ENCODE peak calls at places on chromosomes 3 and 15, in seven cellular contexts. G is GM23248; B is left ventricle myocardium inferior; R is sigmoid colon; T is adrenal gland; A is fibroblast of lung; Z is CD4-positive, alpha-beta memory T cell. H is an unnamed sample.

GRCh38 chr3:183745300-183746098 is 47.9 kb downstream of the YEATS2 start:
- DNase-seq in G (no peak), B (no peak), R (no peak), T (no peak), A (peak; percentile 76), Z (no peak), H (no peak)

GRCh38 chr3:132964267-132964666 is 73.9 kb upstream of the TMEM108 start:
- DNase-seq in G (no peak), B (no peak), R (no peak), T (no peak), A (no peak), Z (no peak), H (no peak)

GRCh38 chr15:67067161-67067853 is 1.9 kb downstream of the SMAD3 start:
- DNase-seq in G (peak; percentile 64), B (no peak), R (no peak), T (no peak), A (no peak), Z (no peak), H (no peak)

GRCh38 chr15:58274885-58275284 is 136.7 kb downstream of the AQP9 start:
- DNase-seq in G (no peak), B (no peak), R (no peak), T (no peak), A (no peak), Z (no peak), H (no peak)

GRCh38 chr3:139564290-139564861 is 24.8 kb upstream of the RBP1 start:
- DNase-seq in G (no peak), B (no peak), R (no peak), T (no peak), A (no peak), Z (no peak), H (no peak)

GRCh38 chr3:50126287-50127211 is 28.6 kb upstream of the SEMA3F start:
- DNase-seq in G (peak; percentile 47), B (peak; percentile 11), R (no peak), T (no peak), A (peak; percentile 42), Z (no peak), H (no peak)

GRCh38 chr3:32586361-32586760 is 15.7 kb upstream of the DYNC1LI1 start:
- DNase-seq in G (no peak), B (no peak), R (no peak), T (no peak), A (no peak), Z (no peak), H (no peak)

GRCh38 chr15:62126364-62126763 is 38.7 kb downstream of the C2CD4B start:
- DNase-seq in G (no peak), B (no peak), R (no peak), T (no peak), A (no peak), Z (no peak), H (no peak)

GRCh38 chr15:63560741-63561448 is 36.3 kb upstream of the FBXL22 start:
- DNase-seq in G (peak; percentile 5), B (no peak), R (no peak), T (no peak), A (no peak), Z (peak; percentile 6), H (no peak)

GRCh38 chr3:65548848-65549625 is 489.7 kb downstream of the MAGI1 start:
- DNase-seq in G (peak; percentile 47), B (peak; percentile 45), R (peak; percentile 79), T (no peak), A (peak; percentile 33), Z (no peak), H (no peak)

GRCh38 chr15:98799461-98799971 is 151.2 kb downstream of the IGF1R start:
- DNase-seq in G (peak; percentile 32), B (no peak), R (no peak), T (no peak), A (no peak), Z (no peak), H (no peak)

GRCh38 chr15:77097921-77098320 is 27.0 kb upstream of the TSPAN3 start:
- DNase-seq in G (no peak), B (no peak), R (no peak), T (peak; percentile 34), A (no peak), Z (no peak), H (no peak)

GRCh38 chr3:111212511-111212910 is 140.9 kb downstream of the NECTIN3 start:
- DNase-seq in G (no peak), B (no peak), R (no peak), T (no peak), A (no peak), Z (no peak), H (no peak)

GRCh38 chr3:57029924-57030323 is 30.5 kb upstream of the SPATA12 start:
- DNase-seq in G (no peak), B (no peak), R (no peak), T (peak; percentile 90), A (no peak), Z (no peak), H (no peak)

GRCh38 chr15:74598126-74598842 is 17.4 kb upstream of the CLK3 start:
- DNase-seq in G (peak; percentile 94), B (peak; percentile 96), R (peak; percentile 98), T (peak; percentile 98), A (peak; percentile 78), Z (peak; percentile 87), H (peak; percentile 78)

GRCh38 chr15:98724495-98724894 is 76.2 kb downstream of the IGF1R start:
- DNase-seq in G (no peak), B (no peak), R (no peak), T (no peak), A (no peak), Z (no peak), H (no peak)

GRCh38 chr3:170809975-170810357 is 60.0 kb downstream of the RPL22L1 start:
- DNase-seq in G (peak; percentile 70), B (no peak), R (no peak), T (no peak), A (peak; percentile 58), Z (no peak), H (no peak)

GRCh38 chr15:60265057-60265456 is 132.7 kb downstream of the ANXA2 start:
- DNase-seq in G (no peak), B (no peak), R (no peak), T (no peak), A (no peak), Z (no peak), H (no peak)

GRCh38 chr3:53046171-53047170 is 598 bp upstream of the SFMBT1 start:
- DNase-seq in G (peak; percentile 58), B (peak; percentile 41), R (peak; percentile 79), T (peak; percentile 57), A (peak; percentile 26), Z (peak; percentile 73), H (peak; percentile 50)

GRCh38 chr3:126372413-126373145 is 15.4 kb upstream of the KLF15 start:
- DNase-seq in G (no peak), B (no peak), R (peak; percentile 63), T (no peak), A (no peak), Z (no peak), H (no peak)

GRCh38 chr3:100465871-100466777 is 26.3 kb upstream of the TMEM45A start:
- DNase-seq in G (no peak), B (no peak), R (no peak), T (no peak), A (no peak), Z (no peak), H (no peak)

GRCh38 chr3:100463646-100464155 is 28.7 kb upstream of the TMEM45A start:
- DNase-seq in G (no peak), B (no peak), R (no peak), T (no peak), A (peak; percentile 11), Z (no peak), H (no peak)

GRCh38 chr3:100463002-100463401 is 29.4 kb upstream of the TMEM45A start:
- DNase-seq in G (peak; percentile 84), B (no peak), R (no peak), T (peak; percentile 55), A (peak; percentile 59), Z (no peak), H (no peak)

GRCh38 chr3:100468676-100469075 is 23.7 kb upstream of the TMEM45A start:
- DNase-seq in G (no peak), B (no peak), R (no peak), T (no peak), A (no peak), Z (no peak), H (no peak)

DNA sequence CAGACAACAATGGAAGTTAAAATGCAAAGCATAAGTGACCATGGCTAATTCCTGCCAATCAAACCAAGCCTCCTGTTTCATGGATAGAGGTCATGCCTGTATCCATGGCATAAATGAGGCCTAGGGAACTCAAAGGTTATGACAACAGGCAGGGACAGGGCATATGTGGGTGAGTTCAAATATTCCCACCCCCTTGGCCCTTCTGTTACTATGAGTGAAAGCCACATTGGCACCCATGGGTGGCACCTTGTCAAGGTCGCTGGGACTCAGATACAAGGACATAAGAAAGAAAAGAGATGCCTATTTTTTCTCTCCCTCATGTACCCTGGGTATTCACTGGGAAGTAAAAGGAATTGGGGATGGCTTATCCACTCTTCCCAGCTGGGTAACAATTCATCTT is 25.3 kb upstream of the TMEM45A start:
- DNase-seq in G (no peak), B (no peak), R (no peak), T (no peak), A (no peak), Z (no peak), H (no peak)
- H3K9me3 ChIP-seq in G (no peaks in the 10 kb centered on the region), B (peaks cover 16% of the 10 kb centered on the region), R (no peaks in the 10 kb centered on the region), T (no peaks in the 10 kb centered on the region), A (no peaks in the 10 kb centered on the region), Z (no peaks in the 10 kb centered on the region), H (no peaks in the 10 kb centered on the region)

GRCh38 chr3:28028554-28028953 is 212.9 kb upstream of the CMC1 start:
- DNase-seq in G (no peak), B (no peak), R (no peak), T (no peak), A (no peak), Z (no peak), H (no peak)
- H3K9me3 ChIP-seq in G (no peaks in the 10 kb centered on the region), B (peaks cover 46% of the 10 kb centered on the region), R (peaks cover 6% of the 10 kb centered on the region), T (no peaks in the 10 kb centered on the region), A (no peaks in the 10 kb centered on the region), Z (no peaks in the 10 kb centered on the region), H (no peaks in the 10 kb centered on the region)

DNA sequence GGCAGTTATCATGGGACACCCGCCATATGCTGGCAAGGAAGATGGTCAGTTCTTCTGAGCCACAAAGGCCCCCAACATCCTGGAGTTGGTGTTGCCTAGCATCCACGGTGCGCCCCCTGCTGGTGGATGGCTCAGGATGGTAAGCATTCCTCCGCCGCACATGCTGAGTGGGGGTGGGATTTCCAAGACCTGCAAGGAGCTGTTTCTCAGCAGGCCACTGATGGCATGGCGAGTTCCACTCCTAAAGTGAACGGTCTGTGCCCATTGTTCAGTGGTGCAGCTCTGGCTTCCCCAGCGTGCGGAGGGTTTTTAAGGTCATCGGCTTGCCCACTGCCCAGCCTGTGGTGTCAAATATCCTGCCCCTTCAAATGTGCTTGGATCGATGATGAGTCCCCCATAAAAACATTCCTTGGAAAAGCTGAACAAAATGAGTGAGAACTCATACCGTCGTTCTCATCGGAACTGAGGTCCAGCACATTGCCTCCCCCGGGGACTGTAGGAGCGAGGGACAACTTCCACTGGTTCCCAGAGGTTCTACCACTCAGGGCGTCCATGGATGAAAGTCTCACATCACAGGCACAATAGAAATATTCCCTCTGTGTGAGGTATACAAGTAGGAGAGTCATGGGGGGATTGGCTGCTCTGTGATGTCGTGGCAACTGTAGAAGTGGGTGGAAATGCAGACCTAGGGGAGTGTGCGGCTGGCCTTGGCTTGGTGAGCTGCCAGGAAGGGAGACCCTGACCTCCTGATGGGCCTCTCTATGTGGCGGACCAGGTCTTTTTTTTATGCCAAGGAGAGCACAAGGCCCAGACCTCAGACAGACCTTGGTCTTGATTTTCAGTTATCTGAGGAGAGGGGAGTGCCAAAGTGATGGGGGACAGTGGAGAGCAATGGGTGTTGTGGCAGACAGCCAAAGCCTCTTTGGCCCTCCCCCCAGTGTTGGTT is 102.0 kb downstream of the SNRPN start:
- DNase-seq in G (no peak), B (no peak), R (no peak), T (peak; percentile 48), A (no peak), Z (no peak), H (no peak)
- H3K9me3 ChIP-seq in G (no peaks in the 10 kb centered on the region), B (peaks cover 100% of the 10 kb centered on the region), R (peaks cover 100% of the 10 kb centered on the region), T (no peaks in the 10 kb centered on the region), A (peaks cover 30% of the 10 kb centered on the region), Z (peaks cover 24% of the 10 kb centered on the region), H (peaks cover 65% of the 10 kb centered on the region)

GRCh38 chr3:42906905-42907183 is 902 bp downstream of the ZNF662 start:
- DNase-seq in G (no peak), B (no peak), R (no peak), T (no peak), A (no peak), Z (no peak), H (no peak)
- H3K9me3 ChIP-seq in G (no peaks in the 10 kb centered on the region), B (peaks cover 21% of the 10 kb centered on the region), R (no peaks in the 10 kb centered on the region), T (no peaks in the 10 kb centered on the region), A (no peaks in the 10 kb centered on the region), Z (no peaks in the 10 kb centered on the region), H (peaks cover 3% of the 10 kb centered on the region)

H was measured in T-helper 17 cell.